ENCODE peak calls at places on chromosomes 16 and 17, in four cellular contexts. One of them, this sample, is unnamed. For H3K4me1, the result is how much of the 10 kb centered on the place peaks cover.

GRCh38 chr17:18314059-18314730 is 599 bp downstream of the TOP3A start:
- DNase-seq in body of pancreas: peak
- DNase-seq in GM12878: no peak
- DNase-seq in left ventricle myocardium inferior: no peak
- DNase-seq in this sample: no peak

GRCh38 chr17:78307887-78308633 is 51.8 kb downstream of the SOCS3 start:
- DNase-seq in GM12878: no peak
- DNase-seq in left ventricle myocardium inferior: no peak
- DNase-seq in body of pancreas: peak
- DNase-seq in this sample: no peak

GRCh38 chr16:1102921-1103648 is 7.0 kb upstream of the C1QTNF8 start:
- DNase-seq in left ventricle myocardium inferior: peak
- DNase-seq in body of pancreas: peak
- DNase-seq in GM12878: no peak
- DNase-seq in this sample: no peak

GRCh38 chr16:4693956-4694663 is 748 bp downstream of the NUDT16L1 start:
- DNase-seq in GM12878: no peak
- DNase-seq in left ventricle myocardium inferior: peak
- DNase-seq in body of pancreas: peak
- DNase-seq in this sample: peak

GRCh38 chr17:82387577-82388106 is 16.1 kb downstream of the UTS2R start:
- DNase-seq in body of pancreas: no peak
- DNase-seq in left ventricle myocardium inferior: no peak
- DNase-seq in GM12878: no peak
- DNase-seq in this sample: no peak

GRCh38 chr16:58261263-58261662 is 33.6 kb downstream of the PRSS54 start:
- DNase-seq in GM12878: no peak
- DNase-seq in left ventricle myocardium inferior: no peak
- DNase-seq in body of pancreas: no peak
- DNase-seq in this sample: no peak

GRCh38 chr17:73635101-73635767 is 9.0 kb downstream of the SDK2 start:
- DNase-seq in GM12878: no peak
- DNase-seq in left ventricle myocardium inferior: no peak
- DNase-seq in body of pancreas: no peak
- DNase-seq in this sample: peak

GRCh38 chr17:77740481-77740880 is 218.0 kb upstream of the TNRC6C start:
- DNase-seq in body of pancreas: no peak
- DNase-seq in left ventricle myocardium inferior: no peak
- DNase-seq in GM12878: no peak
- DNase-seq in this sample: peak

GRCh38 chr17:77186141-77186604 is 45.4 kb downstream of the SEC14L1 start:
- DNase-seq in left ventricle myocardium inferior: peak
- DNase-seq in body of pancreas: peak
- DNase-seq in GM12878: no peak
- DNase-seq in this sample: no peak

GRCh38 chr17:83147285-83147684 is 67.9 kb downstream of the METRNL start:
- DNase-seq in GM12878: no peak
- DNase-seq in left ventricle myocardium inferior: no peak
- DNase-seq in body of pancreas: no peak
- DNase-seq in this sample: no peak

GRCh38 chr17:61410555-61411089 is 11.0 kb downstream of the TBX2 start:
- DNase-seq in left ventricle myocardium inferior: peak
- DNase-seq in body of pancreas: peak
- DNase-seq in GM12878: no peak
- DNase-seq in this sample: peak

GRCh38 chr17:46940692-46941404 is 17.9 kb downstream of the GOSR2 start:
- DNase-seq in body of pancreas: peak
- DNase-seq in left ventricle myocardium inferior: peak
- DNase-seq in GM12878: no peak
- DNase-seq in this sample: peak

GRCh38 chr16:12062343-12063003 is 85.9 kb downstream of the SNX29 start:
- DNase-seq in left ventricle myocardium inferior: peak
- DNase-seq in body of pancreas: peak
- DNase-seq in GM12878: no peak
- DNase-seq in this sample: peak

GRCh38 chr16:86059253-86060171 is 160.6 kb downstream of the IRF8 start:
- DNase-seq in GM12878: no peak
- DNase-seq in body of pancreas: no peak
- DNase-seq in left ventricle myocardium inferior: peak
- DNase-seq in this sample: no peak

GRCh38 chr17:8659758-8660410 is 29.4 kb upstream of the MYH10 start:
- DNase-seq in body of pancreas: no peak
- DNase-seq in left ventricle myocardium inferior: no peak
- DNase-seq in GM12878: no peak
- DNase-seq in this sample: no peak

GRCh38 chr17:28396635-28397239 is 9.3 kb downstream of the SLC46A1 start:
- DNase-seq in left ventricle myocardium inferior: no peak
- DNase-seq in body of pancreas: no peak
- DNase-seq in GM12878: no peak
- DNase-seq in this sample: no peak

GRCh38 chr17:70577456-70577855 is 408.1 kb downstream of the KCNJ2 start:
- DNase-seq in body of pancreas: no peak
- DNase-seq in left ventricle myocardium inferior: no peak
- DNase-seq in GM12878: no peak
- DNase-seq in this sample: no peak

GRCh38 chr17:46722662-46723285 is 95.7 kb downstream of the WNT3 start:
- DNase-seq in GM12878: no peak
- DNase-seq in body of pancreas: no peak
- DNase-seq in left ventricle myocardium inferior: no peak
- DNase-seq in this sample: no peak

GRCh38 chr17:76925333-76925935 is 57.2 kb downstream of the MGAT5B start:
- DNase-seq in body of pancreas: no peak
- DNase-seq in GM12878: no peak
- DNase-seq in left ventricle myocardium inferior: no peak
- DNase-seq in this sample: no peak

GRCh38 chr16:20904507-20905079 is 4.0 kb downstream of the LYRM1 start:
- DNase-seq in left ventricle myocardium inferior: no peak
- DNase-seq in body of pancreas: no peak
- DNase-seq in GM12878: peak
- DNase-seq in this sample: no peak

GRCh38 chr16:69482410-69482951 is 58.1 kb downstream of the CYB5B start:
- DNase-seq in left ventricle myocardium inferior: peak
- DNase-seq in GM12878: no peak
- DNase-seq in body of pancreas: peak
- DNase-seq in this sample: peak

GRCh38 chr17:64240741-64241347 is 22.2 kb downstream of the TEX2 start:
- DNase-seq in GM12878: no peak
- DNase-seq in left ventricle myocardium inferior: peak
- DNase-seq in body of pancreas: peak
- DNase-seq in this sample: peak

GRCh38 chr17:81912441-81913309 is 1.5 kb upstream of the PCYT2 start:
- DNase-seq in body of pancreas: no peak
- DNase-seq in GM12878: no peak
- DNase-seq in left ventricle myocardium inferior: no peak
- DNase-seq in this sample: no peak

GRCh38 chr16:10256855-10257641 is 74.8 kb upstream of the GRIN2A start:
- DNase-seq in body of pancreas: peak
- DNase-seq in left ventricle myocardium inferior: no peak
- DNase-seq in GM12878: peak
- DNase-seq in this sample: no peak

GRCh38 chr16:65601781-65602180 is 479.9 kb upstream of the CDH11 start:
- DNase-seq in left ventricle myocardium inferior: no peak
- DNase-seq in body of pancreas: no peak
- DNase-seq in GM12878: no peak
- DNase-seq in this sample: no peak

GRCh38 chr16:2250652-2251280 is 621 bp downstream of the ECI1 start:
- DNase-seq in body of pancreas: peak
- DNase-seq in GM12878: no peak
- DNase-seq in left ventricle myocardium inferior: no peak
- DNase-seq in this sample: no peak

GRCh38 chr17:49002766-49003165 is 5.6 kb downstream of the IGF2BP1 start:
- DNase-seq in GM12878: no peak
- DNase-seq in left ventricle myocardium inferior: no peak
- DNase-seq in body of pancreas: no peak
- DNase-seq in this sample: no peak

GRCh38 chr16:27455700-27456099 is 53.7 kb downstream of the IL21R start:
- DNase-seq in left ventricle myocardium inferior: no peak
- DNase-seq in body of pancreas: no peak
- DNase-seq in GM12878: no peak
- DNase-seq in this sample: no peak

GRCh38 chr17:73071387-73071999 is 21.0 kb downstream of the SLC39A11 start:
- DNase-seq in body of pancreas: no peak
- DNase-seq in GM12878: no peak
- DNase-seq in left ventricle myocardium inferior: no peak
- DNase-seq in this sample: no peak

GRCh38 chr17:65530985-65531507 is 30.4 kb downstream of the AXIN2 start:
- DNase-seq in body of pancreas: no peak
- DNase-seq in GM12878: no peak
- DNase-seq in left ventricle myocardium inferior: no peak
- DNase-seq in this sample: no peak

GRCh38 chr17:59105852-59106462 is 723 bp downstream of the TRIM37 start:
- DNase-seq in GM12878: no peak
- DNase-seq in left ventricle myocardium inferior: peak
- DNase-seq in body of pancreas: peak
- DNase-seq in this sample: peak

GRCh38 chr17:76080934-76081287 is 1.9 kb downstream of the ZACN start:
- DNase-seq in GM12878: no peak
- DNase-seq in left ventricle myocardium inferior: no peak
- DNase-seq in body of pancreas: no peak
- DNase-seq in this sample: no peak

GRCh38 chr17:68431661-68432071 is 25.6 kb downstream of the WIPI1 start:
- DNase-seq in GM12878: no peak
- DNase-seq in left ventricle myocardium inferior: no peak
- DNase-seq in body of pancreas: no peak
- DNase-seq in this sample: no peak

GRCh38 chr17:43784068-43784467 is 3.8 kb downstream of the CFAP97D1 start:
- DNase-seq in GM12878: no peak
- DNase-seq in body of pancreas: no peak
- DNase-seq in left ventricle myocardium inferior: no peak
- DNase-seq in this sample: no peak
- TF ChIP-seq CTCF in GM12878: no peak
- TF ChIP-seq CTCF in body of pancreas: no peak
- TF ChIP-seq CTCF in left ventricle myocardium inferior: no peak
- TF ChIP-seq CTCF in this sample: no peak

GRCh38 chr16:30116291-30117207 is 3.2 kb upstream of the GDPD3 start:
- DNase-seq in GM12878: no peak
- DNase-seq in left ventricle myocardium inferior: no peak
- DNase-seq in body of pancreas: no peak
- DNase-seq in this sample: no peak
- H3K4me1 ChIP-seq in GM12878: under half
- H3K4me1 ChIP-seq in left ventricle myocardium inferior: under half
- H3K4me1 ChIP-seq in body of pancreas: under half
- H3K4me1 ChIP-seq in this sample: under half

GRCh38 chr17:17146791-17147406 is 59.2 kb downstream of the PLD6 start:
- DNase-seq in body of pancreas: no peak
- DNase-seq in left ventricle myocardium inferior: no peak
- DNase-seq in GM12878: no peak
- DNase-seq in this sample: no peak

GRCh38 chr17:17143501-17143900 is 62.6 kb downstream of the PLD6 start:
- DNase-seq in body of pancreas: no peak
- DNase-seq in left ventricle myocardium inferior: no peak
- DNase-seq in GM12878: no peak
- DNase-seq in this sample: no peak

GRCh38 chr17:17144061-17144460 is 62.1 kb downstream of the PLD6 start:
- DNase-seq in left ventricle myocardium inferior: no peak
- DNase-seq in body of pancreas: no peak
- DNase-seq in GM12878: no peak
- DNase-seq in this sample: no peak

GRCh38 chr17:17142556-17142955 is 63.6 kb downstream of the PLD6 start:
- DNase-seq in left ventricle myocardium inferior: no peak
- DNase-seq in GM12878: no peak
- DNase-seq in body of pancreas: no peak
- DNase-seq in this sample: no peak

DNA sequence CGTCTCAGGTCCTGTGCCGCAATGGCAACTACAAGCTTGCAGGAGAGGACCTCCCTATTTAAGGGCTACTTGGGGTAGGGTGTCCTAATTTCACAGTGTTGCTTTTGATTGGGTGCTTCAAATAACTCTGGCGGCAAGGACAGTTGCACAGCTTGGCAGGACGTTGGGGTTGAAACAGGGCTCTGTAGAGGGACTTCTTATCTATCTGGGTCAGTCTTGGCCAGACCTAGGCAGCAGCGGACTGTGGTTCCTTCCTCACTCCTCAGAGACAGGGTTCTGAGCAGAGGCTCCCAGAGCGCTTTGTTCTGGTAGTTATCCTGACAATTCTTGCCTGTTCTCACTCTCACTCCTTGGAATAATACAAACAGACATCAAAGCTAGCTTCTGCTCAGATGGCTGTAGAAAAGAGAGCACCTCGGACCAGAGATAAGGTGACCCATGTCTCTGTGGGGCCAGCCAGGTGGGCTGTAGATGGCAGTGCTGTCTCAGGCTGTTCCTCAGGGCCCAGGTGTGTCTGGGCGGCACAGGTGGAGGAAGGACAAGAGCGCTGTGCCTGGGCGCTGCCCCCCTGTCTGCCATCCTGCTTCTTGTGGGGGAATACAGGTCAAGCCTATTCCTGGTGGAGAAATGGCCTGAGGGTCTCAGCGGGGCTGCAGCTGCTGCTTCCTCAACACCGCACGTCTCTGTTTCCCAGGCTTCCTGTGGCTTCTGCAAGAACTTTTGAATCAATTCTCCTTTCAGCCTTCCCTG is 61.0 kb downstream of the PLD6 start:
- DNase-seq in left ventricle myocardium inferior: no peak
- DNase-seq in body of pancreas: no peak
- DNase-seq in GM12878: no peak
- DNase-seq in this sample: no peak
- H3K27ac ChIP-seq in left ventricle myocardium inferior: peak
- H3K27ac ChIP-seq in body of pancreas: no peak
- H3K27ac ChIP-seq in GM12878: no peak
- H3K27ac ChIP-seq in this sample: no peak

GRCh38 chr16:80300876-80301275 is 239.9 kb upstream of the DYNLRB2 start:
- DNase-seq in body of pancreas: peak
- DNase-seq in left ventricle myocardium inferior: no peak
- DNase-seq in GM12878: no peak
- DNase-seq in this sample: no peak

GRCh38 chr16:80299416-80299815 is 241.4 kb upstream of the DYNLRB2 start:
- DNase-seq in left ventricle myocardium inferior: no peak
- DNase-seq in body of pancreas: no peak
- DNase-seq in GM12878: no peak
- DNase-seq in this sample: no peak

GRCh38 chr16:80300456-80300855 is 240.3 kb upstream of the DYNLRB2 start:
- DNase-seq in left ventricle myocardium inferior: no peak
- DNase-seq in body of pancreas: no peak
- DNase-seq in GM12878: no peak
- DNase-seq in this sample: no peak

GRCh38 chr16:80296034-80296433 is 244.8 kb upstream of the DYNLRB2 start:
- DNase-seq in GM12878: no peak
- DNase-seq in left ventricle myocardium inferior: no peak
- DNase-seq in body of pancreas: no peak
- DNase-seq in this sample: no peak

GRCh38 chr16:80298676-80299075 is 242.1 kb upstream of the DYNLRB2 start:
- DNase-seq in left ventricle myocardium inferior: no peak
- DNase-seq in body of pancreas: no peak
- DNase-seq in GM12878: no peak
- DNase-seq in this sample: no peak
- TF ChIP-seq CTCF in left ventricle myocardium inferior: no peak
- TF ChIP-seq CTCF in body of pancreas: no peak
- TF ChIP-seq CTCF in GM12878: no peak
- TF ChIP-seq CTCF in this sample: no peak

GRCh38 chr17:55423535-55423934 is 1.9 kb upstream of the MMD start:
- DNase-seq in left ventricle myocardium inferior: no peak
- DNase-seq in GM12878: no peak
- DNase-seq in body of pancreas: no peak
- DNase-seq in this sample: no peak
- H3K4me1 ChIP-seq in left ventricle myocardium inferior: under half
- H3K4me1 ChIP-seq in GM12878: under half
- H3K4me1 ChIP-seq in body of pancreas: under half
- H3K4me1 ChIP-seq in this sample: under half

This sample was measured in tibial artery.